ENCODE peak calls at places on chromosome 17, in eight cellular contexts. J, S, N, H, C, T, F and M are unnamed samples. For H3K4me1, the result is how much of the 10 kb centered on the place peaks cover.

GRCh38 chr17:81392909-81393654 is 2.2 kb upstream of the BAHCC1 start:
- DNase-seq in J (peak), S (no peak), N (no peak), H (no peak), C (no peak), T (no peak), F (no peak), M (no peak)

GRCh38 chr17:48791128-48792032 is 25.6 kb downstream of the TTLL6 start:
- DNase-seq in J (peak), S (peak), N (peak), H (peak), C (peak), T (peak), F (peak), M (peak)

GRCh38 chr17:82153745-82154375 is 55.8 kb upstream of the FASN start:
- DNase-seq in J (peak), S (peak), N (peak), H (peak), C (peak), T (peak), F (peak), M (peak)

GRCh38 chr17:57288034-57288752 is 31.9 kb downstream of the MSI2 start:
- DNase-seq in J (no peak), S (no peak), N (no peak), H (no peak), C (no peak), T (no peak), F (no peak), M (no peak)

GRCh38 chr17:50844117-50844700 is 8.8 kb downstream of the WFIKKN2 start:
- DNase-seq in J (peak), S (no peak), N (no peak), H (no peak), C (no peak), T (no peak), F (no peak), M (no peak)

GRCh38 chr17:10032142-10032541 is 127.1 kb upstream of the RCVRN start:
- DNase-seq in J (no peak), S (no peak), N (no peak), H (no peak), C (no peak), T (no peak), F (no peak), M (no peak)

GRCh38 chr17:45225051-45225700 is 3.5 kb downstream of the FMNL1 start:
- DNase-seq in J (no peak), S (no peak), N (no peak), H (no peak), C (no peak), T (no peak), F (no peak), M (no peak)

GRCh38 chr17:57620576-57620975 is 124.5 kb downstream of the CCDC182 start:
- DNase-seq in J (no peak), S (no peak), N (no peak), H (no peak), C (no peak), T (no peak), F (no peak), M (no peak)

GRCh38 chr17:17122781-17123483 is 80.7 kb downstream of the MPRIP start:
- DNase-seq in J (no peak), S (no peak), N (no peak), H (no peak), C (no peak), T (no peak), F (no peak), M (no peak)

GRCh38 chr17:33267279-33267790 is 25.8 kb downstream of the ASIC2 start:
- DNase-seq in J (no peak), S (no peak), N (no peak), H (no peak), C (no peak), T (no peak), F (no peak), M (no peak)

GRCh38 chr17:10210151-10210574 is 11.8 kb upstream of the GAS7 start:
- DNase-seq in J (no peak), S (no peak), N (no peak), H (peak), C (no peak), T (no peak), F (no peak), M (no peak)

GRCh38 chr17:30363715-30364202 is 15.0 kb upstream of the CPD start:
- DNase-seq in J (no peak), S (peak), N (peak), H (peak), C (no peak), T (no peak), F (no peak), M (no peak)

GRCh38 chr17:82025401-82026107 is 2.4 kb downstream of the LRRC45 start:
- DNase-seq in J (no peak), S (no peak), N (no peak), H (no peak), C (no peak), T (no peak), F (no peak), M (no peak)

GRCh38 chr17:77476006-77476405 is 335.2 kb downstream of the SEC14L1 start:
- DNase-seq in J (no peak), S (no peak), N (no peak), H (no peak), C (no peak), T (no peak), F (no peak), M (no peak)

GRCh38 chr17:45310380-45311324 is 6.2 kb downstream of the MAP3K14 start:
- DNase-seq in J (no peak), S (peak), N (peak), H (peak), C (no peak), T (no peak), F (no peak), M (no peak)

DNA sequence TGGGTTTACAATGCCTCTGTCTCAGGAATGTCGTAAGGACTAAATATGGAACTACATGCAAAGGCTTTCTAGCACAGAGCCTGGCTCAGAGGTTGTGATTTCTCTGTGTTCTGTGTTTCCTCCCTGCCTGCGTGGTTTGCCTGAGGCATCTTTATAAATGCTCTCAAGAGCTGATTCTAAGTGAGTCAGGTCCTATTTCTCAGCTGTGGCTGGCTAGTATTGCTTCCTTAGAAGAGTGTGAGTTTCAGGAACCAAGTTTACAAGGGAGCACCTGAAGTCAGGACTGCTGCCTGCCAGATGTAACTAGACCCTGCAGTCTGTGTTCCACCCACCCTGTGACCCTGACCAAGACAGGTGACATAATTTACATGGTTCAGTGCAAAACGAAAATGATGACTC is 8.0 kb upstream of the CCL1 start:
- DNase-seq in J (no peak), S (no peak), N (no peak), H (no peak), C (no peak), T (no peak), F (no peak), M (no peak)
- TF ChIP-seq EP300 in J (no peak), S (no peak), N (no peak), H (no peak), C (no peak), T (no peak), F (no peak), M (no peak)

GRCh38 chr17:75625813-75626486 is 7.3 kb upstream of the SMIM5 start:
- DNase-seq in J (peak), S (no peak), N (no peak), H (no peak), C (no peak), T (no peak), F (no peak), M (no peak)

GRCh38 chr17:75626496-75627038 is 6.7 kb upstream of the SMIM5 start:
- DNase-seq in J (peak), S (no peak), N (no peak), H (no peak), C (no peak), T (no peak), F (no peak), M (no peak)

GRCh38 chr17:75628425-75628824 is 4.8 kb upstream of the SMIM5 start:
- DNase-seq in J (no peak), S (no peak), N (no peak), H (no peak), C (no peak), T (no peak), F (no peak), M (no peak)

GRCh38 chr17:75629157-75629556 is 4.1 kb upstream of the SMIM5 start:
- DNase-seq in J (no peak), S (no peak), N (no peak), H (no peak), C (no peak), T (no peak), F (no peak), M (no peak)

DNA sequence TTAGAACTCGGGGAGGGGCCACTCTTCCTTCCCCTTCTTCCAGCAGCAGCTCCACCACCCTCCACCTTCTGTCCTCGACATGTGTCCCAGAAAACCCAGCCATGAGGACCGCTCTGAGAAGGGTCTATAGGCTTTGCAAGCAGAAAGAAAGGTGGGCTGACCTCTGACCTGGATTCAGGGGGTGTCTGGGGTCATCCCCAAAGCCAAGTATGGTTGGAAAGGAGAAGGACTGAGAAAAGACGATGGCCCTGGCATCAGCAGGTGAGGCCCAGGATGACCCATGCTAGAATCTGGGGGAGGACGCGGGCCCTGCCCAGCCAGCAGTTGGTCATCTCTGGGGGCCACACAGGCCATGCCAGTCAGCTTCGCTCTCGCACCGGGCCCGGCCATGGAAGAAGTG is 6.1 kb upstream of the SMIM5 start:
- DNase-seq in J (no peak), S (no peak), N (no peak), H (no peak), C (no peak), T (no peak), F (no peak), M (no peak)
- TF ChIP-seq CTCF in J (no peak), S (no peak), N (no peak), H (no peak), C (no peak), T (no peak), F (no peak), M (no peak)

DNA sequence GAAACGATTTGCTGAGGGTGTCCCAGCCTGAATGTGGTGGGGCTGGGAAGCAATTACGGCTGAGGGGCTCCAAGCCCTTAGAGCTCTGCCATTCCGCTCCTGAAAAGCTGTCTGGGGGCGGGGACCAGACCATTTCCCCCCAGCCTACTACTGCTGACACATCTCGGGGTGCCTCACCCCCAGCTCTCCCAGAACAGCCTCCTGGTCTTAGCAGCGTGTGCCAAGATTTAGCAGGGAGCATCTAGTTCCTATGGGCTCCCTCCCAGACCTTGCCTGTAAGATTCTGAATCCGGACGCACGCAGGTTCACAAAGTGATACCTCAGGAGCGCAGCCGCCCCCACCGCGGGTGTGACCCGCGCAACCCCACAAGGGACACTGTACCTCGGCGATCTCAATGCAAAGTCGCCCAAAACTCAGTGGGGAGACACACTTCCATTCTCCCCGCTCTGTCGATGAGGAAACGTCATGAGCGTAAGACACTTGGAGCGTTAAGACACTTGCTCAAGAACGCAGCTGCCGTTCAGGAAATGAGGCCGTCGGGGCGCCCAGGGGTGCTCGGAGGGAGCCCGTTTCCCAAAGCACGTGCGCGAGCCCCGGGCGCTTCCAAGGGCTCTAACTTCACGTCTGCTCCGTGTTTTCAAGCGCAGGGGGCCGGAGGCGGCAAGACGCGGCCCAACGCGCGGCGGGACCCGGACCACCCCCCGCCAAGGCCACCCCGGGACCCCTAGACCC is 629 bp downstream of the GEMIN4 start:
- DNase-seq in J (peak), S (peak), N (peak), H (peak), C (no peak), T (peak), F (no peak), M (no peak)
- H3K4me1 ChIP-seq in J (under half), S (under half), N (under half), H (under half), C (under half), T (under half), F (under half), M (under half)

GRCh38 chr17:55409030-55409800 is 12.4 kb downstream of the MMD start:
- DNase-seq in J (no peak), S (no peak), N (no peak), H (no peak), C (no peak), T (no peak), F (no peak), M (no peak)

GRCh38 chr17:55413825-55414489 is 7.7 kb downstream of the MMD start:
- DNase-seq in J (no peak), S (no peak), N (no peak), H (no peak), C (no peak), T (no peak), F (no peak), M (no peak)

GRCh38 chr17:55407641-55408566 is 13.7 kb downstream of the MMD start:
- DNase-seq in J (no peak), S (no peak), N (no peak), H (no peak), C (no peak), T (no peak), F (no peak), M (no peak)

GRCh38 chr17:55411463-55411855 is 10.2 kb downstream of the MMD start:
- DNase-seq in J (peak), S (no peak), N (no peak), H (no peak), C (no peak), T (no peak), F (no peak), M (no peak)

DNA sequence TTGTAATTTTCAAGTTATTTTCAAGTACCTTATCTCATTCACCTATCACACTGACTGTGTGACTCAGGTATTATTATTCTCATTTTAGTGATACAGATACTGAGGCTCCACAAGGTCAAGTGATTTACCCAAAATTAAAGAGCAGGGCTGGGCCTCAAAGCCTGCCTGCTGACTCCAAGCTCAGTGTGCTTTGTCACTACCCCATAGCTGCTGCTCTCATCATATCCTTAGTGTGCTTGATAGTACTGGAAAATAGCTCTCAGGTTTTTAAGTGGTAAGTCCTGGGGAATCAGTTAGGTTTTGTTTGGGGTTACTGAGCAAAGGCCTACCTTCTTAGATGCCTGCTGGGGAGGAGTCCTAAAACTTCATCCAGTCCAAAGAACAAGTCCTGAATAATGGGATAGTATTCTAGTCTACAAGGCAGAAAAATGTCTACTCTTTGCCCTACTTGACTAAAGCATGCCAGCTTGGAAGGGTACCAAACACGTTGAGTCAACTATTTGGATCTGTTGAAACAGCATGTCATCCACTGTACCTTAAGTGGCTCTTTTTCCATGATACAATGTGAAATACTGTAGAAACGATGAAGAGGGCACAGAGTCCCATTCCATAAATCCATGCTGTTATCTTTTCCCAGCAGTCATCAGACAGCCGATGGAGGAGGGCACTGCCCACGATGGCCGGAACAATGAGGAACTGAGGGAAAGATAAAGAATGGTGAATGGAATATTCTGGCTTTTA is 10.7 kb downstream of the MMD start:
- DNase-seq in J (peak), S (peak), N (no peak), H (no peak), C (no peak), T (no peak), F (no peak), M (no peak)
- TF ChIP-seq EP300 in J (no peak), S (no peak), N (no peak), H (no peak), C (no peak), T (no peak), F (no peak), M (no peak)